ENCODE peak calls at places on chromosomes 11 and 22, in eight cellular contexts. W is H1, Y is thoracic aorta, F is cardiac fibroblast, P is dorsolateral prefrontal cortex, X is kidney epithelial cell, Q is IMR-90, D is OCI-LY7. M is an unnamed sample.

GRCh38 chr22:17872491-17872890 is 98.2 kb upstream of the BID start:
- DNase-seq in W (no peak), Y (no peak), F (no peak), P (no peak), X (peak), Q (peak), D (no peak), M (no peak)

GRCh38 chr22:42261266-42261665 is 9.2 kb downstream of the TCF20 start:
- DNase-seq in W (no peak), Y (no peak), F (peak), P (no peak), X (no peak), Q (peak), D (no peak), M (peak)

GRCh38 chr11:64842851-64843841 is 1.3 kb downstream of the CDC42BPG start:
- DNase-seq in W (peak), Y (no peak), F (no peak), P (no peak), X (no peak), Q (no peak), D (no peak), M (no peak)

GRCh38 chr22:44676441-44677298 is 25.3 kb upstream of the PRR5 start:
- DNase-seq in W (no peak), Y (no peak), F (peak), P (no peak), X (no peak), Q (peak), D (no peak), M (no peak)

GRCh38 chr11:95514386-95515145 is 275.0 kb downstream of the FAM76B start:
- DNase-seq in W (no peak), Y (no peak), F (no peak), P (no peak), X (no peak), Q (no peak), D (no peak), M (no peak)

GRCh38 chr22:19429950-19430889 is 1.3 kb downstream of the HIRA start:
- DNase-seq in W (no peak), Y (no peak), F (peak), P (no peak), X (no peak), Q (peak), D (peak), M (no peak)

GRCh38 chr11:33237039-33237597 is 20.1 kb upstream of the HIPK3 start:
- DNase-seq in W (no peak), Y (no peak), F (no peak), P (no peak), X (no peak), Q (no peak), D (no peak), M (no peak)

GRCh38 chr22:17213976-17214375 is 5.3 kb downstream of the ADA2 start:
- DNase-seq in W (peak), Y (no peak), F (peak), P (no peak), X (no peak), Q (peak), D (peak), M (no peak)

GRCh38 chr11:111707039-111707690 is 59.0 kb downstream of the PPP2R1B start:
- DNase-seq in W (no peak), Y (no peak), F (peak), P (no peak), X (no peak), Q (peak), D (no peak), M (no peak)

GRCh38 chr22:19121631-19122142 is 525 bp downstream of the DGCR2 start:
- DNase-seq in W (peak), Y (no peak), F (peak), P (peak), X (no peak), Q (peak), D (peak), M (no peak)

GRCh38 chr22:46297151-46297819 is 615 bp downstream of the GTSE1 start:
- DNase-seq in W (no peak), Y (no peak), F (no peak), P (no peak), X (no peak), Q (peak), D (peak), M (no peak)

GRCh38 chr22:50186789-50187523 is 1.2 kb downstream of the TRABD start:
- DNase-seq in W (no peak), Y (no peak), F (peak), P (no peak), X (no peak), Q (peak), D (peak), M (no peak)

GRCh38 chr11:57094206-57094940 is 87.4 kb upstream of the LRRC55 start:
- DNase-seq in W (no peak), Y (no peak), F (peak), P (no peak), X (no peak), Q (peak), D (no peak), M (peak)

GRCh38 chr11:134067486-134067885 is 1.4 kb upstream of the JAM3 start:
- DNase-seq in W (no peak), Y (no peak), F (no peak), P (no peak), X (no peak), Q (no peak), D (no peak), M (no peak)

GRCh38 chr11:117827521-117828511 is 3.3 kb upstream of the FXYD2 start:
- DNase-seq in W (peak), Y (no peak), F (no peak), P (no peak), X (no peak), Q (no peak), D (no peak), M (no peak)

GRCh38 chr11:75631086-75631694 is 37.6 kb downstream of the MAP6 start:
- DNase-seq in W (no peak), Y (no peak), F (no peak), P (no peak), X (no peak), Q (peak), D (no peak), M (no peak)

GRCh38 chr22:26170795-26171194 is 1.5 kb downstream of the SEZ6L start:
- DNase-seq in W (peak), Y (no peak), F (no peak), P (peak), X (no peak), Q (no peak), D (no peak), M (no peak)

GRCh38 chr11:67302571-67303131 is 679 bp upstream of the SSH3 start:
- DNase-seq in W (peak), Y (no peak), F (peak), P (no peak), X (no peak), Q (peak), D (no peak), M (no peak)

GRCh38 chr11:86722041-86722440 is 49.6 kb upstream of the ME3 start:
- DNase-seq in W (no peak), Y (no peak), F (peak), P (no peak), X (no peak), Q (peak), D (no peak), M (no peak)

GRCh38 chr11:73760066-73760679 is 701 bp downstream of the RAB6A start:
- DNase-seq in W (peak), Y (peak), F (peak), P (peak), X (no peak), Q (peak), D (peak), M (no peak)

GRCh38 chr11:41392591-41392990 is 66.9 kb downstream of the LRRC4C start:
- DNase-seq in W (no peak), Y (no peak), F (no peak), P (no peak), X (no peak), Q (no peak), D (no peak), M (no peak)

GRCh38 chr11:128669491-128669890 is 24.4 kb upstream of the FLI1 start:
- DNase-seq in W (no peak), Y (no peak), F (peak), P (no peak), X (no peak), Q (peak), D (no peak), M (no peak)

GRCh38 chr11:121499405-121499804 is 46.6 kb upstream of the SORL1-AS1 start:
- DNase-seq in W (no peak), Y (no peak), F (no peak), P (no peak), X (no peak), Q (no peak), D (no peak), M (no peak)

GRCh38 chr11:48109046-48109666 is 107.5 kb upstream of the OR4B1 start:
- DNase-seq in W (peak), Y (no peak), F (peak), P (no peak), X (no peak), Q (peak), D (peak), M (no peak)

GRCh38 chr11:113730887-113731726 is 25.0 kb upstream of the TMPRSS5 start:
- DNase-seq in W (peak), Y (no peak), F (peak), P (peak), X (peak), Q (peak), D (peak), M (peak)

GRCh38 chr11:74896311-74896710 is 52.6 kb downstream of the XRRA1 start:
- DNase-seq in W (no peak), Y (no peak), F (no peak), P (no peak), X (no peak), Q (no peak), D (no peak), M (no peak)

GRCh38 chr22:43996170-43996980 is 27.7 kb upstream of the PARVB start:
- DNase-seq in W (no peak), Y (no peak), F (no peak), P (peak), X (no peak), Q (no peak), D (no peak), M (no peak)

GRCh38 chr22:40006641-40007040 is 11.9 kb downstream of the FAM83F start:
- DNase-seq in W (no peak), Y (no peak), F (no peak), P (no peak), X (no peak), Q (no peak), D (no peak), M (no peak)

GRCh38 chr11:117809236-117810055 is 12.4 kb upstream of the DSCAML1 start:
- DNase-seq in W (peak), Y (no peak), F (peak), P (peak), X (no peak), Q (peak), D (no peak), M (no peak)

GRCh38 chr11:19828382-19829108 is 115.9 kb downstream of the NAV2 start:
- DNase-seq in W (no peak), Y (no peak), F (peak), P (no peak), X (no peak), Q (no peak), D (peak), M (no peak)

GRCh38 chr22:39556970-39557811 is 13.4 kb upstream of the CACNA1I start:
- DNase-seq in W (no peak), Y (no peak), F (peak), P (peak), X (no peak), Q (peak), D (no peak), M (no peak)

GRCh38 chr11:104073950-104074349 is 37.5 kb downstream of the DDI1 start:
- DNase-seq in W (no peak), Y (no peak), F (no peak), P (peak), X (no peak), Q (peak), D (peak), M (no peak)

GRCh38 chr22:21754523-21755128 is 19.0 kb upstream of the YPEL1 start:
- DNase-seq in W (no peak), Y (no peak), F (peak), P (peak), X (no peak), Q (peak), D (peak), M (no peak)

GRCh38 chr11:64536396-64536935 is 54.6 kb upstream of the SLC22A12 start:
- DNase-seq in W (no peak), Y (no peak), F (no peak), P (no peak), X (no peak), Q (peak), D (no peak), M (no peak)

DNA sequence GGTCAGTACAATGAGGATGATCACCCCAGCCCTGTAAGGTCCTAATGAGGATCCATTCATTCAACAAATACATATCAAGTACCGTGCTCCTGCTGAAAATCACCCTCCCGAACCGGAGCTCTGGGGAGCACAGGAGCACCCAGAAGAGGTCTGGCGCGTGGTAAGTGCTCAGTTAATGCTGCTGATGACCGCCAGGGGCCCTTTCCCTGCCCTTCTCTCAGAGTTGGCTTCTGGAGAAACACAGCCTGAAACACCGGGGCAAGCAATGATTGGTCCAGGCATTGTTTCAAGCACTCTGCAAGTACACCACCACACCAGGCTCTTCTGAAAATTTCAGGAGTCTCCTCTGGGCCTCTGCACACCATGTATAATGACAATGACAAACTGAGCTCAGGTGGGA is 3.8 kb upstream of the CCDC86 start:
- DNase-seq in W (no peak), Y (no peak), F (peak), P (no peak), X (no peak), Q (peak), D (peak), M (no peak)
- TF ChIP-seq CTCF in W (peak), Y (no peak), F (peak), P (no peak), X (no peak), Q (peak), D (peak), M (no peak)

DNA sequence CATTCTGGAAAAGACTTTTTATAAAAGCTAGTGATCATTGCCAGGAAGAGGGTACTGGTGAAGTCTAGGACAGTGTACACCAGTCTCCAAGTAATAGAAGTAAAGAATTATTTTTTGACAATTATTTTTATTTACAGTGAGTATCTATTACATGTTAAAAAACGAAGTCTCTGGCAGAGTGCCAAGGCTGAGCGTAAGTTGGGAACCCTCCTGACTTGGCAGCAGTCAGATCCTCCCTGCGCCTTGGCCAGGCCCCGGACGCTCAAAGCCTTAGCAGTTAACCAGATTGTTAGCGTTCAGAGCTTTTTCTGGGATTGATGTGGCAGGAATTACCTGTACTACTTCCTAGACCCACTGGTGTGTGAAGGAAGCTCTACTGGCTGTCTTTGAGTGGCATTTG is 38.1 kb upstream of the CTTN start:
- DNase-seq in W (no peak), Y (no peak), F (no peak), P (no peak), X (no peak), Q (no peak), D (no peak), M (no peak)
- H3K4me3 ChIP-seq in W (no peak), Y (no peak), F (no peak), P (no peak), X (no peak), Q (no peak), D (no peak), M (no peak)

DNA sequence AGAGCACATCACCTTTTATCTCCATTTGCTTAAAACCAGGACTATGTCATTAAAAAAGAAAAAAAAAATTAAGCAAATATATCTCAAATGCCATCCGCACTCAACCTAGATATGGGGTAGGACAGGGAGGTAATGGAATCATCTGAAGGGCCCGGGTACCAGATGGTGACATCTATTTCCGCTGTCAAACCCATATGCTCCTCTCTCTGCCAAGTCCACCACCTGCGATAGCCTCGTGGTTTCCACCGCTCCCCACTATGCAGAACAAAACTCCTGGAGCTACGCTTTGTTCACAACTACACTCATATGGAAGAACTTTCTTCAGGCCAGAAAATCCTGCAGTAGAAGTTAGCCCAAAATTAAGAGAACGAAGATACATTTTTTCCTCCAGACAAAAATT is 31.4 kb downstream of the FEZ1 start:
- DNase-seq in W (no peak), Y (no peak), F (no peak), P (no peak), X (no peak), Q (no peak), D (no peak), M (no peak)
- TF ChIP-seq CTCF in W (no peak), Y (no peak), F (no peak), P (no peak), X (no peak), Q (no peak), D (no peak), M (no peak)

GRCh38 chr22:37222440-37222971 is 10.2 kb upstream of the SSTR3 start:
- DNase-seq in W (no peak), Y (no peak), F (no peak), P (no peak), X (no peak), Q (no peak), D (no peak), M (no peak)
- H3K4me3 ChIP-seq in W (no peak), Y (no peak), F (no peak), P (no peak), X (no peak), Q (no peak), D (no peak), M (no peak)

GRCh38 chr11:35911616-35912165 is 32.2 kb upstream of the LDLRAD3 start:
- DNase-seq in W (no peak), Y (no peak), F (peak), P (no peak), X (no peak), Q (no peak), D (no peak), M (no peak)

GRCh38 chr11:35916270-35916669 is 27.6 kb upstream of the LDLRAD3 start:
- DNase-seq in W (no peak), Y (no peak), F (no peak), P (no peak), X (no peak), Q (no peak), D (no peak), M (no peak)

GRCh38 chr11:35917676-35918075 is 26.2 kb upstream of the LDLRAD3 start:
- DNase-seq in W (no peak), Y (no peak), F (no peak), P (no peak), X (no peak), Q (no peak), D (no peak), M (no peak)

GRCh38 chr11:35912883-35913614 is 30.8 kb upstream of the LDLRAD3 start:
- DNase-seq in W (no peak), Y (no peak), F (no peak), P (no peak), X (no peak), Q (no peak), D (no peak), M (no peak)

GRCh38 chr11:35914824-35915223 is 29.0 kb upstream of the LDLRAD3 start:
- DNase-seq in W (no peak), Y (no peak), F (peak), P (no peak), X (no peak), Q (no peak), D (no peak), M (no peak)
- TF ChIP-seq CTCF in W (no peak), Y (no peak), F (no peak), P (no peak), X (no peak), Q (no peak), D (no peak), M (no peak)

DNA sequence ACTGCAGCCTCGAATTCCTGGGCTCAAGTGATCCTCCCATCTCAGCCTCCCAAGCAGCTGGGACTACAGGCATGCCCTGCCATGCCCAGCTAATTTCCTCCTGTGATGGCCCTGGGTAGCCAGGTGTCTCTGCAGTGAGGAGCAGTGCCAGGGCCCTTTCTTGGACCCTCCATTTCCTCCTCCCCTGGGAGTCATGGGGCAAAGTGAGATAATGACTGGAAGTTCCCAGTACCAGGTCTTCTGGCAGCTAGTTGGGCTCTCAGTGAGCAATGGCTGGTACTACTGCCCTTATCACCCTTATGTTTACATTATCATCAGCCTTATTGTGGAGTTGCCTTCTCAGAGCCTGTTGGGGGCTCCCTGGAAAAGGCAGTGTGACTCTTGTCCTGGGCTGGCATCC is 17.6 kb downstream of the DAGLA start:
- DNase-seq in W (no peak), Y (no peak), F (no peak), P (no peak), X (no peak), Q (no peak), D (no peak), M (no peak)
- H3K4me3 ChIP-seq in W (no peak), Y (no peak), F (no peak), P (no peak), X (no peak), Q (no peak), D (no peak), M (no peak)

GRCh38 chr22:49152930-49153770 is 674.5 kb downstream of the BRD1 start:
- DNase-seq in W (no peak), Y (no peak), F (no peak), P (no peak), X (no peak), Q (no peak), D (no peak), M (no peak)
- TF ChIP-seq CTCF in W (no peak), Y (no peak), F (no peak), P (no peak), X (no peak), Q (no peak), D (no peak), M (no peak)

GRCh38 chr11:61082931-61083531 is 19.3 kb upstream of the CD5 start:
- DNase-seq in W (no peak), Y (no peak), F (no peak), P (no peak), X (no peak), Q (no peak), D (no peak), M (no peak)
- H3K4me3 ChIP-seq in W (no peak), Y (no peak), F (no peak), P (no peak), X (no peak), Q (no peak), D (no peak), M (no peak)

GRCh38 chr11:123110397-123110796 is 48.5 kb upstream of the HSPA8 start:
- DNase-seq in W (no peak), Y (no peak), F (no peak), P (no peak), X (no peak), Q (no peak), D (no peak), M (no peak)

GRCh38 chr11:123107945-123108344 is 46.0 kb upstream of the HSPA8 start:
- DNase-seq in W (no peak), Y (no peak), F (no peak), P (no peak), X (no peak), Q (no peak), D (no peak), M (no peak)

GRCh38 chr11:123116486-123116885 is 54.5 kb upstream of the HSPA8 start:
- DNase-seq in W (no peak), Y (no peak), F (peak), P (no peak), X (no peak), Q (no peak), D (no peak), M (no peak)

DNA sequence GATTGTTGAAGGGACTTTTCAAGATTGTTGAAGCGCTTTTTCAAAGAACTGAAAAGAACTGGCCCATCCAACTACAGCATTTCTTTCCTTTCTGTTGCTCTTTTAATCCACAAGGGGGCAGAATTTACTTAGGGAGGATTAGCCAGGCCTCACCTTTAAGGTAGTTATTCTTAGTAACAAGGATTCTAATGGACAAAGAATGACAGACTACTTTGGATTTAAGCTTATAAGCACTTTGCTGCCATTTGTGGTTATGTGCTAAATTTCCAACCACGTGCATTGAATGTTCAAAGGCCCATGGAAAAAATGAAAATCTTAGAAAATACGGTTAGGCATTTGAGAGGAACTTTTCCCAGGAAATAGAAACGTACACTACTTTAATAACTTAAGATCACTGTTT is 49.5 kb upstream of the HSPA8 start:
- DNase-seq in W (no peak), Y (no peak), F (peak), P (no peak), X (no peak), Q (peak), D (peak), M (no peak)
- TF ChIP-seq CTCF in W (peak), Y (peak), F (peak), P (peak), X (peak), Q (peak), D (peak), M (peak)

GRCh38 chr11:2169626-2170570 is 1.7 kb downstream of the TH start:
- DNase-seq in W (no peak), Y (no peak), F (no peak), P (no peak), X (no peak), Q (no peak), D (no peak), M (no peak)
- H3K4me3 ChIP-seq in W (no peak), Y (no peak), F (no peak), P (no peak), X (no peak), Q (no peak), D (no peak), M (no peak)

M was measured in AG04449.